ENCODE peak calls at places on chromosomes 2 and 18, in five cellular contexts. C is activated naive CD4-positive, alpha-beta T cell; E is HEK293T; G is left ventricle myocardium inferior; S is NCI-H2081 treated with DMSO at 0.1 percent for 48 hours. N is an unnamed sample.

GRCh38 chr2:207253946-207254345 is 88.2 kb upstream of the KLF7 start:
- DNase-seq in C (no peak), E (no peak), G (no peak), S (no peak), N (no peak)

GRCh38 chr2:214604861-214605260 is 194.0 kb downstream of the VWC2L start:
- DNase-seq in C (no peak), E (no peak), G (no peak), S (no peak), N (no peak)

GRCh38 chr18:58268849-58269248 is 224.8 kb downstream of the NEDD4L start:
- DNase-seq in C (no peak), E (no peak), G (no peak), S (no peak), N (no peak)

GRCh38 chr2:128799736-128800135 is 481.1 kb upstream of the HS6ST1 start:
- DNase-seq in C (no peak), E (no peak), G (no peak), S (no peak), N (no peak)

GRCh38 chr2:137420744-137421143 is 543.5 kb upstream of the HNMT start:
- DNase-seq in C (no peak), E (no peak), G (no peak), S (no peak), N (no peak)

GRCh38 chr2:204828191-204828590 is 282.9 kb downstream of the PARD3B start:
- DNase-seq in C (no peak), E (no peak), G (no peak), S (no peak), N (no peak)

GRCh38 chr18:45998244-45998643 is 31.1 kb upstream of the EPG5 start:
- DNase-seq in C (no peak), E (no peak), G (no peak), S (no peak), N (no peak)

GRCh38 chr2:182360663-182361260 is 66.1 kb downstream of the PDE1A start:
- DNase-seq in C (no peak), E (no peak), G (no peak), S (no peak), N (no peak)

GRCh38 chr2:23843051-23843976 is 83.6 kb downstream of the ATAD2B start:
- DNase-seq in C (no peak), E (no peak), G (no peak), S (no peak), N (no peak)

GRCh38 chr2:150404147-150404546 is 83.3 kb downstream of the RND3 start:
- DNase-seq in C (no peak), E (no peak), G (no peak), S (no peak), N (no peak)

GRCh38 chr2:160334028-160334729 is 134.1 kb upstream of the ITGB6 start:
- DNase-seq in C (no peak), E (no peak), G (no peak), S (no peak), N (no peak)

GRCh38 chr2:88897718-88898117 is 206.2 kb downstream of the RPIA start:
- DNase-seq in C (no peak), E (no peak), G (no peak), S (no peak), N (no peak)

GRCh38 chr18:35264409-35264808 is 23.6 kb downstream of the ZNF397 start:
- DNase-seq in C (no peak), E (no peak), G (no peak), S (no peak), N (no peak)

GRCh38 chr2:54459037-54459441 is 2.9 kb downstream of the SPTBN1 start:
- DNase-seq in C (no peak), E (no peak), G (no peak), S (no peak), N (no peak)

N was measured in NCI-H1930.